ENCODE peak calls at places on chromosomes 5 and 9, in four cellular contexts. One of them, this sample, is unnamed.

GRCh38 chr5:134132372-134133212 is 18.1 kb downstream of the TCF7 start:
- DNase-seq in epithelial cell of esophagus: no peak
- DNase-seq in adrenal gland: peak
- DNase-seq in HL-60: no peak
- DNase-seq in this sample: no peak

GRCh38 chr5:77892061-77893010 is 116.2 kb upstream of the TBCA start:
- DNase-seq in epithelial cell of esophagus: no peak
- DNase-seq in adrenal gland: no peak
- DNase-seq in HL-60: no peak
- DNase-seq in this sample: no peak

GRCh38 chr9:16131269-16131668 is 578.4 kb downstream of the CCDC171 start:
- DNase-seq in epithelial cell of esophagus: peak
- DNase-seq in adrenal gland: no peak
- DNase-seq in HL-60: no peak
- DNase-seq in this sample: no peak

GRCh38 chr9:26034776-26035175 is 356.5 kb upstream of the TUSC1 start:
- DNase-seq in epithelial cell of esophagus: no peak
- DNase-seq in adrenal gland: no peak
- DNase-seq in HL-60: no peak
- DNase-seq in this sample: no peak

GRCh38 chr9:96609732-96610131 is 9.9 kb downstream of the CDC14B start:
- DNase-seq in epithelial cell of esophagus: no peak
- DNase-seq in adrenal gland: no peak
- DNase-seq in HL-60: no peak
- DNase-seq in this sample: no peak

GRCh38 chr5:56851258-56851941 is 36.1 kb downstream of the MAP3K1 start:
- DNase-seq in epithelial cell of esophagus: no peak
- DNase-seq in adrenal gland: peak
- DNase-seq in HL-60: no peak
- DNase-seq in this sample: no peak

GRCh38 chr9:80467632-80468031 is 895.9 kb downstream of the TLE4 start:
- DNase-seq in epithelial cell of esophagus: peak
- DNase-seq in adrenal gland: no peak
- DNase-seq in HL-60: no peak
- DNase-seq in this sample: no peak

GRCh38 chr5:136457390-136458094 is 92.2 kb upstream of the TRPC7 start:
- DNase-seq in epithelial cell of esophagus: no peak
- DNase-seq in adrenal gland: peak
- DNase-seq in HL-60: no peak
- DNase-seq in this sample: no peak

GRCh38 chr9:136588663-136589464 is 43.0 kb upstream of the NOTCH1 start:
- DNase-seq in epithelial cell of esophagus: no peak
- DNase-seq in adrenal gland: no peak
- DNase-seq in HL-60: no peak
- DNase-seq in this sample: no peak

GRCh38 chr9:132350861-132351315 is 3.9 kb downstream of the SETX start:
- DNase-seq in epithelial cell of esophagus: no peak
- DNase-seq in adrenal gland: no peak
- DNase-seq in HL-60: no peak
- DNase-seq in this sample: no peak

GRCh38 chr5:113162770-113163169 is 186.2 kb downstream of the DCP2 start:
- DNase-seq in epithelial cell of esophagus: peak
- DNase-seq in adrenal gland: no peak
- DNase-seq in HL-60: no peak
- DNase-seq in this sample: no peak

GRCh38 chr5:56330806-56331205 is 97.7 kb upstream of the ANKRD55 start:
- DNase-seq in epithelial cell of esophagus: no peak
- DNase-seq in adrenal gland: no peak
- DNase-seq in HL-60: no peak
- DNase-seq in this sample: no peak

GRCh38 chr5:107570805-107571531 is 99.8 kb downstream of the EFNA5 start:
- DNase-seq in epithelial cell of esophagus: peak
- DNase-seq in adrenal gland: no peak
- DNase-seq in HL-60: no peak
- DNase-seq in this sample: no peak

GRCh38 chr5:2863133-2863532 is 111.7 kb upstream of the IRX2 start:
- DNase-seq in epithelial cell of esophagus: no peak
- DNase-seq in adrenal gland: no peak
- DNase-seq in HL-60: no peak
- DNase-seq in this sample: no peak

GRCh38 chr5:31204955-31205354 is 11.5 kb downstream of the CDH6 start:
- DNase-seq in epithelial cell of esophagus: no peak
- DNase-seq in adrenal gland: no peak
- DNase-seq in HL-60: no peak
- DNase-seq in this sample: no peak

GRCh38 chr5:27702339-27702820 is 664.0 kb upstream of the CDH9 start:
- DNase-seq in epithelial cell of esophagus: peak
- DNase-seq in adrenal gland: peak
- DNase-seq in HL-60: no peak
- DNase-seq in this sample: no peak

GRCh38 chr9:136122425-136123383 is 4.0 kb upstream of the TMEM250 start:
- DNase-seq in epithelial cell of esophagus: peak
- DNase-seq in adrenal gland: peak
- DNase-seq in HL-60: peak
- DNase-seq in this sample: peak

GRCh38 chr5:172770675-172771438 is at the start of gene DUSP1:
- DNase-seq in epithelial cell of esophagus: peak
- DNase-seq in adrenal gland: peak
- DNase-seq in HL-60: peak
- DNase-seq in this sample: peak

GRCh38 chr9:135051316-135052038 is 36.0 kb upstream of the OLFM1 start:
- DNase-seq in epithelial cell of esophagus: no peak
- DNase-seq in adrenal gland: no peak
- DNase-seq in HL-60: no peak
- DNase-seq in this sample: no peak

GRCh38 chr5:378976-379742 is 57.6 kb downstream of the AHRR start:
- DNase-seq in epithelial cell of esophagus: no peak
- DNase-seq in adrenal gland: peak
- DNase-seq in HL-60: no peak
- DNase-seq in this sample: peak

GRCh38 chr9:117415584-117415937 is 704 bp upstream of the ASTN2 start:
- DNase-seq in epithelial cell of esophagus: no peak
- DNase-seq in adrenal gland: no peak
- DNase-seq in HL-60: no peak
- DNase-seq in this sample: no peak
- TF ChIP-seq CTCF in epithelial cell of esophagus: no peak
- TF ChIP-seq CTCF in adrenal gland: no peak
- TF ChIP-seq CTCF in HL-60: no peak
- TF ChIP-seq CTCF in this sample: no peak

GRCh38 chr5:146052780-146053179 is 52.6 kb downstream of the PLAC8L1 start:
- DNase-seq in epithelial cell of esophagus: no peak
- DNase-seq in adrenal gland: no peak
- DNase-seq in HL-60: no peak
- DNase-seq in this sample: no peak
- TF ChIP-seq CTCF in epithelial cell of esophagus: peak
- TF ChIP-seq CTCF in adrenal gland: no peak
- TF ChIP-seq CTCF in HL-60: peak
- TF ChIP-seq CTCF in this sample: no peak

GRCh38 chr5:158899792-158900191 is 199.9 kb downstream of the EBF1 start:
- DNase-seq in epithelial cell of esophagus: no peak
- DNase-seq in adrenal gland: peak
- DNase-seq in HL-60: no peak
- DNase-seq in this sample: no peak

GRCh38 chr5:158897444-158898160 is 202.1 kb downstream of the EBF1 start:
- DNase-seq in epithelial cell of esophagus: no peak
- DNase-seq in adrenal gland: no peak
- DNase-seq in HL-60: no peak
- DNase-seq in this sample: no peak

GRCh38 chr5:158898185-158899177 is 201.2 kb downstream of the EBF1 start:
- DNase-seq in epithelial cell of esophagus: no peak
- DNase-seq in adrenal gland: no peak
- DNase-seq in HL-60: no peak
- DNase-seq in this sample: no peak

GRCh38 chr5:158899201-158899600 is 200.5 kb downstream of the EBF1 start:
- DNase-seq in epithelial cell of esophagus: no peak
- DNase-seq in adrenal gland: no peak
- DNase-seq in HL-60: no peak
- DNase-seq in this sample: no peak

DNA sequence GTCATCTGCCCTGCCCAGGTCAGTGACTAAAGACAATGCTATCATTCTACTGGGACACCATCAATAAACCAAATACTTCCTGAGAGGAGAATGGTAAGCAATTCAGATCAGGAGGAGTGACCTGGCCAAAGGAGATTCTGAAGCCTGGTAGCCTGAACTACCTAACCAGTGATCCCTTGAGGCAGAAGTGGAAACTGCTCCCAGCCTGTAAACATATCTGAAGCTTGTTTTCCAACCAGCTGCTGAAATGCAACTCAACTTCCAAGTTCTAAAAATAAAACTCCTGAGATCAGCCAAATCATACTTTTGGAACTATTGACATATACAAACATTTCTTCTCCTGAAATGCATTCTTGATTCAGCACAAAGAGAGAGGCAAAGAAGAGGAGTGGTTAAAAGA is 204.1 kb downstream of the EBF1 start:
- DNase-seq in epithelial cell of esophagus: no peak
- DNase-seq in adrenal gland: no peak
- DNase-seq in HL-60: no peak
- DNase-seq in this sample: no peak
- TF ChIP-seq CTCF in epithelial cell of esophagus: no peak
- TF ChIP-seq CTCF in adrenal gland: no peak
- TF ChIP-seq CTCF in HL-60: no peak
- TF ChIP-seq CTCF in this sample: no peak

DNA sequence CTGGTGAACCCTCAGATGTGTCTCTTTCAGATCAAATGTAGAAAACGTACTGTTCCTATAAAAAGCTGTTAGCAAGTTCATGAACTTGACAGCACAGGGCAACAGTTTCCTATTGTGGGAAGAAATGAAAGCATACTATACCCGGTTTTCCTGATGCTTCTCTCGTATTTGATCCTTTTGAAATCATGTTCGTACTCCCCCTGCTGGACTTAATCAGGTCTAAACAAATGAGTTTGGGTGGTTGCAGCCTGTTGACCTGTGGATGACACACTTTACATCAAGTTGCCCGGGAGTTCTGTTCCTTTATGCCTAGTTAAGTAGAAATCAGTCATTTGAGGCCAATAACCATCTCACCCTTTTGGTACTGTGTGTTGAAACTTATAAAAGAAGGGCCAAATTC is 1992.3 kb downstream of the MAT2B start:
- DNase-seq in epithelial cell of esophagus: peak
- DNase-seq in adrenal gland: no peak
- DNase-seq in HL-60: no peak
- DNase-seq in this sample: no peak
- TF ChIP-seq CTCF in epithelial cell of esophagus: no peak
- TF ChIP-seq CTCF in adrenal gland: peak
- TF ChIP-seq CTCF in HL-60: no peak
- TF ChIP-seq CTCF in this sample: peak

This sample was measured in CD14-positive monocyte.